ENCODE peak calls at places on chromosomes 7 and 10, in four cellular contexts. B, J, U and K are unnamed samples.

GRCh38 chr10:93991596-93992284 is 2.0 kb upstream of the PLCE1 start:
- DNase-seq in U (peak), J (peak), B (peak), K (peak)

GRCh38 chr7:109462171-109462570 is 892.5 kb downstream of the DNAJB9 start:
- DNase-seq in J (no peak), B (no peak), U (no peak), K (no peak)

GRCh38 chr7:1924185-1924817 is 254.2 kb downstream of the ELFN1 start:
- DNase-seq in J (no peak), B (peak), U (peak), K (no peak)

GRCh38 chr10:7672366-7673134 is 5.8 kb upstream of the ITIH5 start:
- DNase-seq in B (no peak), J (no peak), U (no peak), K (no peak)

GRCh38 chr10:69644658-69645295 is 14.7 kb downstream of the FAM241B start:
- DNase-seq in U (peak), B (peak), J (peak), K (peak)

GRCh38 chr10:98790817-98791216 is 344.1 kb upstream of the HPS1 start:
- DNase-seq in J (no peak), U (peak), B (no peak), K (no peak)

GRCh38 chr10:115826391-115826790 is 446.6 kb downstream of the GFRA1 start:
- DNase-seq in J (no peak), B (no peak), U (no peak), K (no peak)

GRCh38 chr10:132585732-132586722 is 48.4 kb downstream of the INPP5A start:
- DNase-seq in B (no peak), J (no peak), U (no peak), K (no peak)

GRCh38 chr7:149569726-149570422 is 72.3 kb upstream of the ZNF746 start:
- DNase-seq in J (no peak), U (no peak), B (no peak), K (no peak)

GRCh38 chr10:86403183-86403797 is 36.7 kb upstream of the GRID1 start:
- DNase-seq in U (no peak), B (no peak), J (no peak), K (no peak)

GRCh38 chr10:131178956-131179355 is 132.6 kb downstream of the TCERG1L start:
- DNase-seq in U (no peak), J (peak), B (no peak), K (no peak)

GRCh38 chr10:12656518-12657142 is 307.3 kb downstream of the CAMK1D start:
- DNase-seq in J (no peak), U (peak), B (peak), K (no peak)

GRCh38 chr7:101696-102376 is 90.5 kb upstream of the FAM20C start:
- DNase-seq in J (no peak), B (peak), U (no peak), K (no peak)

GRCh38 chr7:86653919-86654659 is 10.4 kb downstream of the GRM3 start:
- DNase-seq in B (no peak), J (no peak), U (peak), K (no peak)

GRCh38 chr10:74825033-74825370 is 1.4 kb upstream of the KAT6B start:
- DNase-seq in U (no peak), B (no peak), J (peak), K (peak)

GRCh38 chr7:30070052-30070451 is 41.8 kb downstream of the PLEKHA8 start:
- DNase-seq in B (no peak), U (no peak), J (no peak), K (peak)

GRCh38 chr7:130752424-130752823 is 18.4 kb upstream of the KLF14 start:
- DNase-seq in B (no peak), U (no peak), J (no peak), K (no peak)

GRCh38 chr7:100540073-100540723 is 1.2 kb downstream of the AGFG2 start:
- DNase-seq in B (no peak), U (no peak), J (peak), K (peak)

GRCh38 chr7:240887-241421 is 48.6 kb downstream of the FAM20C start:
- DNase-seq in B (no peak), U (no peak), J (no peak), K (no peak)

GRCh38 chr7:7704867-7705266 is 13.5 kb downstream of the RPA3 start:
- DNase-seq in U (no peak), J (no peak), B (no peak), K (no peak)

GRCh38 chr7:1490837-1491236 is 13.4 kb downstream of the INTS1 start:
- DNase-seq in J (no peak), B (no peak), U (no peak), K (no peak)

GRCh38 chr7:148790850-148791249 is 92.1 kb downstream of the CUL1 start:
- DNase-seq in J (no peak), U (no peak), B (no peak), K (no peak)

GRCh38 chr10:97573672-97574071 is 1.1 kb downstream of the ANKRD2 start:
- DNase-seq in U (no peak), B (no peak), J (no peak), K (no peak)

GRCh38 chr7:18509491-18509890 is 13.9 kb downstream of the HDAC9 start:
- DNase-seq in J (no peak), U (no peak), B (no peak), K (no peak)

GRCh38 chr10:32149257-32149955 is 93.2 kb upstream of the KIF5B start:
- DNase-seq in B (peak), J (peak), U (peak), K (peak)

GRCh38 chr10:19576576-19576975 is 239.7 kb upstream of the PLXDC2 start:
- DNase-seq in B (no peak), U (no peak), J (no peak), K (no peak)

GRCh38 chr7:78159537-78159936 is 361.0 kb downstream of the PHTF2 start:
- DNase-seq in J (no peak), B (no peak), U (no peak), K (no peak)

GRCh38 chr7:154339169-154339568 is 287.0 kb downstream of the DPP6 start:
- DNase-seq in J (no peak), B (no peak), U (no peak), K (no peak)

GRCh38 chr10:103677486-103677885 is 177.9 kb downstream of the SH3PXD2A start:
- DNase-seq in J (no peak), B (no peak), U (no peak), K (no peak)